ENCODE peak calls at places on chromosomes 2 and 18, in six cellular contexts. K is GM23338, H is PC-3, F is MM.1S, Q is HCT116, C is neural progenitor cell. A is an unnamed sample.

GRCh38 chr2:188444106-188444835 is 152.6 kb downstream of the GULP1 start:
- DNase-seq in K (no peak), H (no peak), F (no peak), Q (no peak), C (no peak), A (no peak)

GRCh38 chr2:187519419-187520120 is 34.7 kb downstream of the TFPI start:
- DNase-seq in K (peak), H (no peak), F (no peak), Q (no peak), C (peak), A (no peak)

GRCh38 chr2:238087211-238087610 is 12.9 kb upstream of the ESPNL start:
- DNase-seq in K (no peak), H (no peak), F (no peak), Q (no peak), C (no peak), A (no peak)

GRCh38 chr2:46360303-46360702 is 63.1 kb downstream of the EPAS1 start:
- DNase-seq in K (no peak), H (no peak), F (no peak), Q (no peak), C (no peak), A (no peak)

GRCh38 chr2:197777823-197778407 is 7.2 kb downstream of the BOLL start:
- DNase-seq in K (peak), H (peak), F (peak), Q (peak), C (no peak), A (peak)

GRCh38 chr2:133215477-133215876 is 352.8 kb downstream of the NCKAP5 start:
- DNase-seq in K (no peak), H (no peak), F (no peak), Q (no peak), C (no peak), A (no peak)

GRCh38 chr2:6283259-6283658 is 582.4 kb downstream of the CMPK2 start:
- DNase-seq in K (no peak), H (no peak), F (no peak), Q (no peak), C (no peak), A (no peak)

GRCh38 chr2:121355488-121355887 is 70.5 kb upstream of the TFCP2L1 start:
- DNase-seq in K (no peak), H (peak), F (no peak), Q (no peak), C (no peak), A (no peak)

GRCh38 chr2:138365581-138365980 is 136.0 kb upstream of the SPOPL start:
- DNase-seq in K (no peak), H (no peak), F (no peak), Q (no peak), C (no peak), A (no peak)

GRCh38 chr2:238651306-238652052 is 196.4 kb upstream of the TWIST2 start:
- DNase-seq in K (no peak), H (no peak), F (no peak), Q (no peak), C (no peak), A (no peak)

GRCh38 chr2:72137498-72138010 is 10.1 kb downstream of the CYP26B1 start:
- DNase-seq in K (peak), H (peak), F (peak), Q (no peak), C (peak), A (peak)

GRCh38 chr2:234469251-234469845 is 27.5 kb downstream of the ARL4C start:
- DNase-seq in K (no peak), H (peak), F (no peak), Q (no peak), C (no peak), A (no peak)

GRCh38 chr2:217910875-217911212 is 92.0 kb downstream of the TNS1 start:
- DNase-seq in K (no peak), H (no peak), F (no peak), Q (no peak), C (no peak), A (no peak)

GRCh38 chr2:187542123-187542522 is 12.1 kb downstream of the TFPI start:
- DNase-seq in K (no peak), H (no peak), F (no peak), Q (no peak), C (no peak), A (no peak)

GRCh38 chr2:190947711-190948251 is 66.2 kb downstream of the STAT1 start:
- DNase-seq in K (peak), H (peak), F (peak), Q (peak), C (no peak), A (peak)

GRCh38 chr2:232592687-232593407 is 40.6 kb upstream of the EFHD1 start:
- DNase-seq in K (no peak), H (peak), F (peak), Q (peak), C (no peak), A (peak)

GRCh38 chr18:9365406-9365805 is 30.8 kb downstream of the TWSG1 start:
- DNase-seq in K (no peak), H (peak), F (no peak), Q (no peak), C (no peak), A (no peak)

GRCh38 chr2:28389399-28390240 is 3.0 kb upstream of the FOSL2 start:
- DNase-seq in K (peak), H (no peak), F (no peak), Q (no peak), C (peak), A (no peak)
- TF ChIP-seq CTCF in K (no peak), H (no peak), F (no peak), Q (no peak), C (no peak), A (peak)

GRCh38 chr2:179298666-179299065 is 34.0 kb upstream of the SESTD1 start:
- DNase-seq in K (no peak), H (no peak), F (no peak), Q (no peak), C (no peak), A (no peak)

GRCh38 chr2:179302149-179302548 is 37.5 kb upstream of the SESTD1 start:
- DNase-seq in K (no peak), H (no peak), F (no peak), Q (no peak), C (no peak), A (no peak)

GRCh38 chr2:179304424-179304823 is 39.8 kb upstream of the SESTD1 start:
- DNase-seq in K (no peak), H (no peak), F (no peak), Q (no peak), C (no peak), A (no peak)

GRCh38 chr2:179305125-179305524 is 40.5 kb upstream of the SESTD1 start:
- DNase-seq in K (no peak), H (no peak), F (no peak), Q (no peak), C (no peak), A (no peak)

GRCh38 chr2:179302764-179303561 is 38.3 kb upstream of the SESTD1 start:
- DNase-seq in K (no peak), H (no peak), F (no peak), Q (no peak), C (no peak), A (no peak)
- H3K27ac ChIP-seq in K (no peak), H (no peak), F (no peak), Q (no peak), C (no peak), A (no peak)

DNA sequence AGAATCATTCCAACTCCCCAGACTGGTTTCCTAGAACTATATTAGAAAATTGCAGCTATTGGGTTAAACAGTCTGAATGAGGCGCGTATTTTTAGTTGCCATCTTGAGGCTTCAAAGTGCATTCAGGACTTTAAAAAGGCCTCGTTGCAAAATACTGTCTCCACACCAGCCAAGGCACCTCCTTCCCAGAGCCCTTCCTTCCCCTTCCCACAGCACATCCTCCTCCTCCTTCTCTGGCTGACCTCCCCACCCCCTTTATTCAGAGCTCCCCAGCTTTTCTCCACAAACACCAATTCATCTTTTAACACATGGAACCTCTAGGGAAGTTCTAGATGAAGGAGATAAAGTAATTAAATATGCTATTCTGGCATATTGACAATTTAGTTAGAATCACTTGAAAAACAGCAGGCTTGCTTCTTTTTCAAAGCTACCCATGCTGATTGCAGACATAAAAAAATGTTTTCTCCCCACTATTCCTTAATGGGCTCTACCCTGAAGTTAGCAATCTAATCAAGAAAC is 90.3 kb downstream of the RTP5 start:
- DNase-seq in K (no peak), H (no peak), F (no peak), Q (no peak), C (no peak), A (no peak)
- TF ChIP-seq EZH2phosphoT487 in K (no peak), H (no peak), F (no peak), Q (no peak), C (no peak), A (no peak)

DNA sequence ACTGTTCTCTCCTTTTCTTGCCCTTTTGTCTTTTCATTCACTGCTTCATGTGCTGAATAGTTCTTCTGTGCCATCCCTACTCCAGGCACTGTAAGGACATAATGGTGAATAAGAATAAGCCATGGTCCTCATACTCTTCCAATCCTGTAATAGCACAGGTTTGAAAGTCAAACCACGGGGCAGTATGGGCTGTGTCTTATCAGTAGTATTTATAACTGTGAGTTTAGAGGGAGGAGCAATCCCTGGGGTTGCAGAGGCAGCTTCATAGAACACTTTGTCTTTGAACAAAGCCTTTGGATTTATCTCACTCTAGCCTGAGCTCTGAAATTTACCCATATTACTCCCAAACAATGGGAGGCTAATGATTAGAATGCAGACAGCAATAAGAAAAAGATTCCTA is 30.2 kb upstream of the ALK start:
- DNase-seq in K (no peak), H (no peak), F (no peak), Q (no peak), C (peak), A (peak)
- TF ChIP-seq CTCF in K (no peak), H (no peak), F (no peak), Q (no peak), C (no peak), A (no peak)